ENCODE peak calls at places on chromosomes 4 and X, in eight cellular contexts. H is transverse colon, Y is A549, O is body of pancreas, V is ovary, K is heart left ventricle, F is prostate gland, I is sigmoid colon. A is an unnamed sample. For H3K4me1, the result is how much of the 10 kb centered on the place peaks cover.

GRCh38 chrX:23246001-23246400 is 88.6 kb upstream of the PTCHD1 start:
- DNase-seq in H (no peak), Y (no peak), O (no peak), V (no peak), K (no peak), F (no peak), I (no peak), A (no peak)

GRCh38 chrX:133543654-133544053 is 128.4 kb upstream of the GPC4 start:
- DNase-seq in H (no peak), Y (no peak), O (no peak), V (no peak), K (no peak), F (no peak), I (no peak), A (no peak)

GRCh38 chr4:118410143-118410542 is 57.3 kb upstream of the PRSS12 start:
- DNase-seq in H (no peak), Y (no peak), O (no peak), V (no peak), K (no peak), F (no peak), I (no peak), A (no peak)

GRCh38 chr4:145804134-145804533 is 124.2 kb downstream of the C4orf51 start:
- DNase-seq in H (no peak), Y (no peak), O (no peak), V (no peak), K (no peak), F (peak), I (no peak), A (peak)

GRCh38 chr4:6516762-6517161 is 44.3 kb upstream of the PPP2R2C start:
- DNase-seq in H (no peak), Y (no peak), O (no peak), V (no peak), K (no peak), F (no peak), I (peak), A (no peak)

GRCh38 chr4:141914746-141915145 is 278.4 kb downstream of the IL15 start:
- DNase-seq in H (no peak), Y (no peak), O (no peak), V (no peak), K (no peak), F (no peak), I (no peak), A (no peak)

GRCh38 chr4:7156273-7157139 is 35.8 kb upstream of the SORCS2 start:
- DNase-seq in H (no peak), Y (peak), O (peak), V (peak), K (peak), F (no peak), I (peak), A (peak)

GRCh38 chr4:127521463-127521862 is 111.3 kb upstream of the INTU start:
- DNase-seq in H (no peak), Y (no peak), O (no peak), V (no peak), K (no peak), F (no peak), I (no peak), A (no peak)

GRCh38 chrX:141936080-141936479 is 32.4 kb downstream of the MAGEC1 start:
- DNase-seq in H (no peak), Y (no peak), O (no peak), V (no peak), K (no peak), F (no peak), I (no peak), A (no peak)

GRCh38 chrX:13703135-13703534 is 14.2 kb downstream of the RAB9A start:
- DNase-seq in H (no peak), Y (no peak), O (no peak), V (no peak), K (no peak), F (no peak), I (no peak), A (no peak)

GRCh38 chrX:95291561-95291960 is 1393.1 kb upstream of the DIAPH2 start:
- DNase-seq in H (no peak), Y (no peak), O (no peak), V (no peak), K (no peak), F (no peak), I (no peak), A (no peak)

GRCh38 chr4:185771696-185772390 is 40.2 kb downstream of the SORBS2 start:
- DNase-seq in H (no peak), Y (no peak), O (no peak), V (no peak), K (no peak), F (no peak), I (no peak), A (no peak)

GRCh38 chrX:50839730-50840129 is 25.7 kb upstream of the SHROOM4 start:
- DNase-seq in H (no peak), Y (no peak), O (no peak), V (no peak), K (no peak), F (no peak), I (no peak), A (no peak)

GRCh38 chrX:148542481-148543255 is 42.3 kb downstream of the AFF2 start:
- DNase-seq in H (no peak), Y (no peak), O (no peak), V (no peak), K (no peak), F (no peak), I (no peak), A (no peak)

GRCh38 chrX:69896046-69896445 is 153.7 kb downstream of the AWAT2 start:
- DNase-seq in H (no peak), Y (no peak), O (no peak), V (no peak), K (no peak), F (no peak), I (no peak), A (no peak)

GRCh38 chr4:10421344-10422055 is 35.7 kb downstream of the ZNF518B start:
- DNase-seq in H (no peak), Y (no peak), O (no peak), V (no peak), K (no peak), F (peak), I (no peak), A (no peak)

GRCh38 chr4:98659741-98660507 is 1.5 kb upstream of the TSPAN5 start:
- DNase-seq in H (no peak), Y (peak), O (no peak), V (no peak), K (no peak), F (no peak), I (no peak), A (no peak)

GRCh38 chr4:36026348-36026747 is 218.0 kb downstream of the ARAP2 start:
- DNase-seq in H (no peak), Y (no peak), O (no peak), V (no peak), K (no peak), F (no peak), I (no peak), A (no peak)

GRCh38 chr4:123390846-123391456 is 5.6 kb upstream of the SPRY1 start:
- DNase-seq in H (no peak), Y (no peak), O (no peak), V (no peak), K (no peak), F (no peak), I (no peak), A (no peak)

GRCh38 chrX:50905334-50905733 is 5.2 kb upstream of the BMP15 start:
- DNase-seq in H (peak), Y (no peak), O (no peak), V (no peak), K (no peak), F (no peak), I (no peak), A (no peak)

GRCh38 chr4:165873298-165874071 is 448 bp downstream of the TLL1 start:
- DNase-seq in H (no peak), Y (peak), O (peak), V (no peak), K (peak), F (peak), I (peak), A (peak)

GRCh38 chrX:118116308-118117068 is at the start of gene KLHL13:
- DNase-seq in H (peak), Y (peak), O (peak), V (peak), K (peak), F (peak), I (peak), A (peak)
- TF ChIP-seq POLR2A in H (no peak), Y (no peak), O (peak), V (no peak), K (no peak), F (peak), I (no peak), A (no peak)

DNA sequence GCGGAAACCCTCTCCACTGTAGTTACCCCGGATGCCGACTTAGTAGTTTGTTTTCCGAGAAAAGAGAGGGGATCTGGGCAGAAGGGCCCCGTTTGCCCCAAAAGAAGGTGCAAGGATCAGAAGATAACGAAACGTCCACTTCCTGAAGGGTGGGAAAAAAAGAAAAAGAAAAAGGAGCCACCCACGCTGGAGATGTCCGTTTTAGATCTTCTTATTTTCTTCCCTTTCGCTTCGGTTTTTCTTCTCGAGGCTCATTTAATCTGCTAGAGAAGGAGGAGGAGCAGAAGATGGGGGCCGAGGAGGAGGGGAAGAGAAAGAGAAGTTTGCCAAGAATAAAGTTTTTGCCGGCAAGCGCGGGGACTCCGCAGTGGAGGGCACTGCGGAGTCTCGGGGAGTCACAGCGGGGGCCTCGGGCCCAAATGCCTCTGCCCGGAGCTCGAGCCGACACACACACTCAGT is 490 bp downstream of the LEF1 start:
- DNase-seq in H (no peak), Y (no peak), O (no peak), V (no peak), K (no peak), F (no peak), I (no peak), A (no peak)
- H3K4me1 ChIP-seq in H (half or more), Y (under half), O (under half), V (under half), K (under half), F (under half), I (under half), A (under half)

DNA sequence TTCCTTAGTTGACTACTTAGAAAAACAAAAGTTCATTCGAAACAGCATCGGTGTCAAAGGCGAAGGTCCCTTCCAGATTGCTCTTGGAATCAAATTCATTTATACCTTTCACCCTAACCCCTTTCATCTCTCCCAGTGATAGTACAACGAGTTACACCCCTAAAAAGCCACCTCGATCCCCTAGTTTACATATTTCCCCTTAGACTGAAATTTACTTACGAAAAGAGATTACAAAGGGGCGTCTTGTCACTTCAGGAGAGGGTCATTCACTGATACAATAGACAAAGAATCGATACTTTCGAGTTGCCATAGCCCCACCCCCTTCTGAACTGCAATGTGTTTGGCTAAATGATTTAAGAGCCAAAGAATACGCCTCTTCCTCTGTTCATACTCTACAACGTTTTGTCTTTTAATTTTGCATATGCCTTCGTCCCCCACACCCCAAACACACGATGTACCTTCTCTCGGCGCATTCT is 88.3 kb downstream of the HPRT1 start:
- DNase-seq in H (no peak), Y (no peak), O (no peak), V (no peak), K (no peak), F (no peak), I (no peak), A (no peak)
- TF ChIP-seq POLR2A in H (no peak), Y (no peak), O (no peak), V (no peak), K (no peak), F (no peak), I (no peak), A (no peak)

DNA sequence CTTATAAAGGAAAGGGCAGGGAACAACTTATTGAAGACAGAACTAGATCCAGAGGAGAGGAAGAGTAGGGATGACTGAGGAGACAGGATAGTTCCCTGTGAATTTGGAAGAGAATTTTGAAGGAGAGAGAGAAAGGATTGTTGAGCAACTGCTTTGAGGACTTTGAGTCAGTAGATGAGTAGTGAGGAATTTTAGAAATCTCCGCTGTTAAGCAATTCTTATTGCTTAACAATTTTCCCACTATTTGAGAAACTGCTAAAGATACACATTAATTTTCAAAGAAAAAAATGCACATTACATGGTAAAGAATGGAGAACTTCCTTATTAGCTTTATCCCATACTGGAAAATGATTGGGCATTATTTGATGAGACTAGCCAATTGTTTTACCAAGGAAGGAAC is 116.3 kb upstream of the NRK start:
- DNase-seq in H (no peak), Y (no peak), O (no peak), V (no peak), K (no peak), F (no peak), I (no peak), A (no peak)
- H3K4me1 ChIP-seq in H (under half), Y (under half), O (under half), V (under half), K (under half), F (under half), I (under half), A (under half)

DNA sequence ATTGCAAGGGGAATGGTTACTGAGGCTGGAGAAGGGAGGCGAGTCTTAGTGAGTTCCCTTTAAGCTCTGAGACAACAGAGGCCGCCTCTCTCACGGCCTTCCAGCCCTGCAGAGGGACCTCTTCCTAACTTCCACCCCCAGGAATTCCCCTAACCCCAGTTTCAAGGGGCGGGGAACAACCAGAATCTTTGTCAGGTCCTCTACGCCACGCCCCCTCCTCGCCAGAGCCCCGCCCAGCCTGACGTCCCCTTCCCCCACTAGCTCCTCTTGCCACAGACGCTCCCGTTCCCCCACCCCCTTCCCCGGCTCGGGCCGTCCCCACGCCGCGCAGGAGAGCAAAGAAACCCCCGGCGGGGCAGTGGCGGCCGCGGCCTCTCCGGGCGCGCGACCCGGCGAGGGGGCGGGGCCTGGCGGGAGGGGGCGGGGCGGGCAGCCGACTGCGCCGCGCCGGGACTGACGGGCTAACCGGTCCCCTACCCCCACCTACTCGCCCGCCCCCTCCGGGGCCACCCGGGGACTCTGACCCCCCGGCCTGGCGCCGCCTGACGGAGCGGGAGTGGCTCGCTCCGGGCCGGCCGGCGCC is 12.2 kb upstream of the TMEM156 start:
- DNase-seq in H (peak), Y (peak), O (peak), V (peak), K (peak), F (peak), I (peak), A (peak)
- TF ChIP-seq POLR2A in H (peak), Y (no peak), O (peak), V (no peak), K (no peak), F (peak), I (peak), A (peak)

GRCh38 chrX:129780441-129781105 is 824 bp downstream of the SASH3 start:
- DNase-seq in H (no peak), Y (no peak), O (no peak), V (no peak), K (no peak), F (no peak), I (no peak), A (no peak)

GRCh38 chrX:129779747-129780146 is at the start of gene SASH3:
- DNase-seq in H (peak), Y (no peak), O (peak), V (no peak), K (peak), F (no peak), I (peak), A (peak)

GRCh38 chrX:129781134-129782014 is 1.6 kb downstream of the SASH3 start:
- DNase-seq in H (peak), Y (no peak), O (peak), V (no peak), K (peak), F (no peak), I (no peak), A (peak)

GRCh38 chrX:129777218-129777768 is 2.5 kb upstream of the SASH3 start:
- DNase-seq in H (peak), Y (no peak), O (peak), V (no peak), K (peak), F (peak), I (no peak), A (peak)

DNA sequence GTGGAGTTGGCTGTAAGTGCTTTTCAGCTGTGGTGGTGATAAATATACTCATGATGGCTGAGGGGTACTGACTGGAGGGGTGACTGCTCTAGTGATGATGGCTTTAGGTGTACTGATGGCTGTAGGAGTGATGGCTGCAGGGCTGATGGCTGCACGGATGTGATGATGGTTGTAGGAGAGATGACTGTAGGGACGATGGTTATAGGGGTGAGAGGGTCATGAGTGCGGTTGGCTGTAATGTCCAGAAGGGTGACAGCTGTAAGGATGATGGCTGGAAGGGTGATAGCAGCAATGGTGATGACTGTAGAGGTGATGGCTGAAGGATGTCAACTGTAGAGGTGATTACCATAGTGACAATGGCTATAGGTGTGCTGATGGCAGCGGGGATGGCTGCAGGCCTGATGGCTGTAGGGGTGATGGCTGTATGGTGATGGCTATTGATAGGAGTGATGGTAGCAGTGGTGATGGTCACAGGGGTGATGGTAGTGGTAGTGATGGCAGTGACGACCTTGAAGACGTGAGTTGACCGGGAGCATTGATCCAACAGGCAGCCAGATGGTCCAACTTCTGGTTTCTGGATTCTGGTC is 570 bp upstream of the SASH3 start:
- DNase-seq in H (no peak), Y (no peak), O (no peak), V (no peak), K (no peak), F (no peak), I (no peak), A (no peak)
- H3K4me1 ChIP-seq in H (under half), Y (under half), O (under half), V (under half), K (under half), F (under half), I (under half), A (under half)

DNA sequence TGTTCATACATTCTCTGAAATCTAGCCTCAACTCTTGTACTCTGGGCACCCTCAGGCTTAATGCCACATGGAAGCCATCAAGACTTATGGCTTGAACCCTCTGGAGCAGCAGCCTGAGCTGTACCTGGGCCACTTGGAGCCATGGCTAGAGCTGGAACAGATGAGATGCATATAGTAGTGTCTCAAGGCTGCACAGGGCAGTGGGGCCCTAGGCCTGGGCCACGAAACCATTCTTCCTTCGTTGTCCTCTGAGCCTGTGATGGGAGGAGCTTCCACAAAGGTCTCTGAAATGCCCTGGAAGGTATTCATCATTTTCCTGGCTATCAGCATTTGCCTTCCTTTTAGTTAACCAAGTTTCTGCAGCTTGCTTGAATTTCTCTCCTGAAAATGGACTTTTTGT is 1427.2 kb upstream of the PCDH10 start:
- DNase-seq in H (no peak), Y (no peak), O (no peak), V (no peak), K (no peak), F (no peak), I (no peak), A (no peak)
- TF ChIP-seq POLR2A in H (no peak), Y (no peak), O (no peak), V (no peak), K (no peak), F (no peak), I (no peak), A (no peak)

GRCh38 chr4:2932951-2933565 is 30.1 kb downstream of the NOP14 start:
- DNase-seq in H (no peak), Y (no peak), O (peak), V (peak), K (peak), F (no peak), I (peak), A (no peak)

GRCh38 chr4:2933566-2934076 is 29.6 kb downstream of the NOP14 start:
- DNase-seq in H (no peak), Y (no peak), O (no peak), V (no peak), K (peak), F (no peak), I (no peak), A (peak)

GRCh38 chr4:2931765-2932560 is 31.2 kb downstream of the NOP14 start:
- DNase-seq in H (peak), Y (no peak), O (peak), V (peak), K (peak), F (no peak), I (peak), A (peak)

GRCh38 chr4:2930821-2931764 is 32.1 kb downstream of the NOP14 start:
- DNase-seq in H (peak), Y (no peak), O (peak), V (peak), K (peak), F (peak), I (no peak), A (no peak)

DNA sequence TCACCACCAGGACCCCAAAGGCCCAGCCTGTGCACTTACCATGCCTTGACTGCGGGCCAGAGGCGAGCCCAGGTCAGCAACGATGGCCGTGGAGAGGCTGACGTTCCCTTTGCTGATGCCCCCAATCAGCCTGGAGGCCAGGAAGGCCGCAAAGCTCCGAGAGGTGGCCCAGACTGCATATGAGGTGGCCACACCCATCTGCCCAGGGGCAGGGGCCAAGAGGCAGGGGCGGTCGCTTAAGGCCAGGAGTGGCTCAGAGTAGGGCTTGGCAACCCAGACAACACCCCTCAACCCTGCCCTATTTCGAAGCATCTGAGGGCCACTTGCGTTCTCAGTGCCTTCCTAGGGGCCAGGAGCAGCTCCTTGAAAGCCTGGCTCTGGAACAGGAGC is 30.6 kb downstream of the NOP14 start:
- DNase-seq in H (no peak), Y (no peak), O (peak), V (peak), K (peak), F (no peak), I (no peak), A (peak)
- H3K4me1 ChIP-seq in H (half or more), Y (under half), O (half or more), V (under half), K (under half), F (under half), I (under half), A (under half)

A was measured in adrenal gland.